ENCODE peak calls at places on chromosomes 12 and 14, in six cellular contexts. D is sigmoid colon, C is spleen, B is GM23338, J is prostate gland, K is transverse colon. H is an unnamed sample.

GRCh38 chr12:113196996-113197395 is 11.5 kb downstream of the RITA1 start:
- DNase-seq in D (peak), B (peak), K (peak), J (peak), C (no peak), H (peak)

GRCh38 chr12:88957358-88957757 is 377.1 kb upstream of the KITLG start:
- DNase-seq in K (no peak), D (no peak), C (no peak), B (no peak), J (no peak), H (no peak)

GRCh38 chr14:52328286-52328685 is 14.2 kb downstream of the PTGER2 start:
- DNase-seq in K (no peak), J (no peak), B (no peak), D (no peak), C (no peak), H (no peak)

GRCh38 chr14:65101631-65102440 is 481 bp downstream of the MAX start:
- DNase-seq in B (peak), C (peak), J (no peak), K (peak), D (no peak), H (no peak)

GRCh38 chr14:22281322-22281977 is 307.6 kb downstream of the DAD1 start:
- DNase-seq in J (no peak), K (no peak), D (no peak), C (no peak), B (no peak), H (no peak)

GRCh38 chr12:108686753-108687152 is 44.6 kb downstream of the CORO1C start:
- DNase-seq in B (no peak), D (no peak), C (no peak), K (no peak), J (no peak), H (no peak)

GRCh38 chr12:113359939-113360748 is 1.8 kb downstream of the PLBD2 start:
- DNase-seq in B (peak), K (no peak), D (no peak), C (no peak), J (no peak), H (no peak)

GRCh38 chr12:64682572-64683277 is 72.4 kb downstream of the RASSF3 start:
- DNase-seq in C (no peak), D (peak), J (no peak), B (peak), K (peak), H (no peak)

GRCh38 chr12:131454418-131455217 is 256.3 kb upstream of the SFSWAP start:
- DNase-seq in B (peak), D (no peak), J (no peak), C (peak), K (no peak), H (no peak)

GRCh38 chr12:127987199-127987901 is 279.6 kb upstream of the TMEM132C start:
- DNase-seq in J (no peak), B (no peak), C (no peak), D (no peak), K (no peak), H (no peak)

GRCh38 chr12:98980508-98980907 is 335.4 kb downstream of the APAF1 start:
- DNase-seq in J (no peak), K (no peak), D (no peak), C (no peak), B (no peak), H (no peak)

GRCh38 chr14:100623557-100623956 is 36.3 kb upstream of the BEGAIN start:
- DNase-seq in D (no peak), C (no peak), J (no peak), B (no peak), K (peak), H (no peak)

GRCh38 chr14:99274346-99275221 is 2.6 kb upstream of the BCL11B start:
- DNase-seq in C (no peak), B (peak), K (peak), J (peak), D (no peak), H (peak)

GRCh38 chr12:15629108-15629507 is 160.1 kb downstream of the EPS8 start:
- DNase-seq in D (peak), C (no peak), J (peak), K (peak), B (peak), H (peak)

GRCh38 chr12:49293056-49293956 is 1.6 kb upstream of the PRPH start:
- DNase-seq in J (no peak), B (peak), C (peak), K (no peak), D (peak), H (no peak)

GRCh38 chr12:24661657-24662096 is 287.2 kb downstream of the BCAT1 start:
- DNase-seq in K (peak), D (peak), J (no peak), C (no peak), B (no peak), H (no peak)

GRCh38 chr14:80606347-80606772 is 335.2 kb downstream of the CEP128 start:
- DNase-seq in C (no peak), J (no peak), D (no peak), B (no peak), K (no peak), H (no peak)

GRCh38 chr14:73173092-73173735 is 36.9 kb downstream of the PSEN1 start:
- DNase-seq in K (no peak), J (no peak), B (peak), C (no peak), D (no peak), H (no peak)

GRCh38 chr12:48002179-48002601 is 2.1 kb downstream of the COL2A1 start:
- DNase-seq in B (peak), J (no peak), C (no peak), K (no peak), D (no peak), H (no peak)

GRCh38 chr12:76127588-76127987 is 43.1 kb upstream of the NAP1L1 start:
- DNase-seq in J (no peak), K (no peak), C (no peak), B (no peak), D (no peak), H (no peak)

GRCh38 chr14:60758875-60759274 is 24.3 kb downstream of the MNAT1 start:
- DNase-seq in B (no peak), C (no peak), J (no peak), D (no peak), K (no peak), H (no peak)

GRCh38 chr14:24699052-24699451 is 65.1 kb upstream of the GZMB start:
- DNase-seq in C (no peak), D (no peak), J (no peak), B (no peak), K (no peak), H (no peak)

GRCh38 chr12:95151406-95151805 is 65.9 kb downstream of the FGD6 start:
- DNase-seq in K (no peak), B (no peak), C (no peak), J (no peak), D (no peak), H (no peak)

GRCh38 chr12:75556306-75556899 is 45.0 kb upstream of the KRR1 start:
- DNase-seq in K (no peak), J (no peak), B (no peak), C (no peak), D (no peak), H (no peak)

GRCh38 chr14:101009531-101009930 is 106.0 kb upstream of the RTL1 start:
- DNase-seq in J (no peak), B (no peak), C (peak), K (no peak), D (peak), H (no peak)

GRCh38 chr12:95848575-95849388 is 10.0 kb upstream of the SNRPF start:
- DNase-seq in J (peak), K (peak), D (no peak), C (no peak), B (peak), H (no peak)

GRCh38 chr12:41242613-41243012 is 54.5 kb downstream of the PDZRN4 start:
- DNase-seq in D (no peak), K (no peak), B (no peak), J (no peak), C (no peak), H (no peak)

GRCh38 chr12:27709932-27710591 is 570 bp upstream of the MRPS35 start:
- DNase-seq in J (peak), D (no peak), B (no peak), C (no peak), K (peak), H (no peak)

GRCh38 chr14:100663528-100664052 is 63.1 kb upstream of the DLK1 start:
- DNase-seq in K (no peak), D (no peak), J (no peak), C (no peak), B (no peak), H (no peak)

GRCh38 chr12:26197832-26198231 is 2.5 kb downstream of the SSPN start:
- DNase-seq in K (no peak), D (no peak), J (no peak), C (no peak), B (no peak), H (no peak)

GRCh38 chr12:15194947-15195346 is 26.3 kb downstream of the RERG start:
- DNase-seq in C (no peak), B (no peak), D (no peak), J (no peak), K (no peak), H (no peak)

GRCh38 chr14:95040723-95041476 is 116.4 kb downstream of the DICER1 start:
- DNase-seq in C (peak), J (no peak), K (no peak), B (no peak), D (peak), H (peak)

GRCh38 chr12:111446044-111446581 is 40.4 kb downstream of the SH2B3 start:
- DNase-seq in D (peak), C (no peak), B (peak), J (peak), K (peak), H (no peak)

GRCh38 chr14:72743626-72744025 is 150.3 kb downstream of the DPF3 start:
- DNase-seq in B (no peak), C (no peak), D (no peak), K (no peak), J (no peak), H (no peak)

GRCh38 chr12:129331356-129332085 is 478.2 kb downstream of the GLT1D1 start:
- DNase-seq in C (no peak), B (no peak), D (no peak), K (no peak), J (no peak), H (no peak)

GRCh38 chr12:26158078-26158764 is 33.4 kb upstream of the BHLHE41 start:
- DNase-seq in D (no peak), K (no peak), J (no peak), B (peak), C (no peak), H (no peak)

GRCh38 chr14:51868405-51868804 is 8.0 kb downstream of the GNG2 start:
- DNase-seq in D (no peak), B (no peak), K (no peak), J (no peak), C (no peak), H (no peak)

GRCh38 chr12:16884819-16885218 is 278.9 kb upstream of the LMO3 start:
- DNase-seq in K (no peak), C (no peak), B (no peak), D (no peak), J (no peak), H (no peak)

GRCh38 chr12:16884056-16884455 is 278.1 kb upstream of the LMO3 start:
- DNase-seq in J (no peak), B (no peak), K (no peak), D (no peak), C (no peak), H (no peak)

GRCh38 chr12:16881986-16882385 is 276.0 kb upstream of the LMO3 start:
- DNase-seq in B (no peak), J (no peak), K (no peak), D (no peak), C (no peak), H (no peak)

GRCh38 chr12:16880864-16881285 is 274.9 kb upstream of the LMO3 start:
- DNase-seq in B (peak), D (no peak), K (peak), J (no peak), C (no peak), H (no peak)
- H3K4me3 ChIP-seq in B (no peak), D (no peak), K (peak), J (no peak), C (no peak), H (no peak)

GRCh38 chr12:57278465-57279453 is 27.8 kb upstream of the STAC3 start:
- DNase-seq in K (no peak), B (no peak), J (peak), C (no peak), D (no peak), H (no peak)

GRCh38 chr12:57276935-57277563 is 26.1 kb upstream of the STAC3 start:
- DNase-seq in D (no peak), J (peak), C (no peak), B (peak), K (no peak), H (no peak)

DNA sequence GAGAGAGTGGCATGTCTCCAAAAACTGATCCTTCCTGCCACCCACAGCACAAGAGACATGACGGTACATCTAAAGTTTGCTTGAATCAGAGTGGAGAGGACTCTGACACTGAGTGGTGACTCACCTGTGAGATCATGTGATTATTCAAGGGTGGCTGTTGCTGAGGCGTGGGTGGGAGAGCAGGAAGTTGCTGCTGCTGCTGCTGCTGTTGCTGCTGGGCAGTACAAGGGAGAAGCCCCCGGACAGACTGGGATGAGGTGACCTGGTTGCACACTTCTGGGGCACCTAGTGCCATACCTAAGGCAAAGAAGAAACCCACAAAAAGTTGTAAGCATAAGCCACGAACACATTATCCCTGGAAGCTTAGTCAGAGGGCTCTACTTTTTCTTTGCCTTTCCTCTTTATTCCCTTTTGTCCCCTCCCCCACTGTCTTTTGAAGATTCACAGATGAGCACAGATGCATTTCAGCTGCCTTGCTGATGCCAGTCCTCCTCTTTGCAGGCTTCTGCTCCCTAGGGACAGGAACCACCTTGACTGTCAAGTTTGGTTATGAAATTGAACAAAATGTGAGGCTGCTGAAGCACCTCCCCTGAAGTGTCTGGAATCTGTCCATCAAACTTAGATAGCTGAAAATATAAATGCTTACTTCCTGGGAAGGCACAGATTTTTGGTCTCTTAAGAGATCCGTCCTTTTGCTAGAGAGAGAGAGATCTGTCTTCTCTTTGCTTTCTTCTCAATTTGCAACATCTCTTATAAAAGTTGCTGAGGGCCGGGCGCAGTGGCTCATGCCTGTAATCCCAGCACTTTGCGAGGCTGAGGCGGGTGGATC is 29.5 kb upstream of the STAC3 start:
- DNase-seq in C (peak), J (peak), K (peak), B (peak), D (peak), H (no peak)
- TF ChIP-seq POLR2AphosphoS5 in C (peak), J (peak), K (peak), B (no peak), D (no peak), H (no peak)

GRCh38 chr12:121038861-121039654 is at the start of gene OASL:
- DNase-seq in J (no peak), B (no peak), C (peak), D (no peak), K (peak), H (no peak)
- H3K4me3 ChIP-seq in J (peak), B (no peak), C (peak), D (peak), K (peak), H (peak)

GRCh38 chr14:104753528-104754212 is 723 bp downstream of the SIVA1 start:
- DNase-seq in J (no peak), D (no peak), C (no peak), K (peak), B (peak), H (no peak)

GRCh38 chr14:104752735-104753527 is at the start of gene SIVA1:
- DNase-seq in J (peak), B (peak), K (peak), C (peak), D (peak), H (peak)

GRCh38 chr14:104752338-104752734 is 611 bp upstream of the SIVA1 start:
- DNase-seq in J (no peak), B (no peak), C (no peak), K (no peak), D (no peak), H (no peak)

GRCh38 chr14:104755621-104756020 is 2.7 kb downstream of the SIVA1 start:
- DNase-seq in J (no peak), C (no peak), D (no peak), K (no peak), B (no peak), H (no peak)

GRCh38 chr14:104754213-104754851 is 1.4 kb downstream of the SIVA1 start:
- DNase-seq in C (no peak), K (no peak), B (no peak), D (no peak), J (no peak), H (no peak)
- TF ChIP-seq POLR2AphosphoS5 in C (no peak), K (no peak), B (no peak), D (no peak), J (no peak), H (no peak)

GRCh38 chr14:54805521-54806322 is 96.9 kb downstream of the GCH1 start:
- DNase-seq in K (peak), C (peak), J (peak), B (peak), D (peak), H (peak)
- H3K4me3 ChIP-seq in K (no peak), C (no peak), J (no peak), B (peak), D (peak), H (peak)

GRCh38 chr12:81401241-81401640 is 323.4 kb downstream of the ACSS3 start:
- DNase-seq in B (no peak), D (no peak), C (no peak), J (no peak), K (no peak), H (no peak)
- TF ChIP-seq POLR2AphosphoS5 in B (no peak), D (no peak), C (no peak), J (no peak), K (no peak), H (no peak)

DNA sequence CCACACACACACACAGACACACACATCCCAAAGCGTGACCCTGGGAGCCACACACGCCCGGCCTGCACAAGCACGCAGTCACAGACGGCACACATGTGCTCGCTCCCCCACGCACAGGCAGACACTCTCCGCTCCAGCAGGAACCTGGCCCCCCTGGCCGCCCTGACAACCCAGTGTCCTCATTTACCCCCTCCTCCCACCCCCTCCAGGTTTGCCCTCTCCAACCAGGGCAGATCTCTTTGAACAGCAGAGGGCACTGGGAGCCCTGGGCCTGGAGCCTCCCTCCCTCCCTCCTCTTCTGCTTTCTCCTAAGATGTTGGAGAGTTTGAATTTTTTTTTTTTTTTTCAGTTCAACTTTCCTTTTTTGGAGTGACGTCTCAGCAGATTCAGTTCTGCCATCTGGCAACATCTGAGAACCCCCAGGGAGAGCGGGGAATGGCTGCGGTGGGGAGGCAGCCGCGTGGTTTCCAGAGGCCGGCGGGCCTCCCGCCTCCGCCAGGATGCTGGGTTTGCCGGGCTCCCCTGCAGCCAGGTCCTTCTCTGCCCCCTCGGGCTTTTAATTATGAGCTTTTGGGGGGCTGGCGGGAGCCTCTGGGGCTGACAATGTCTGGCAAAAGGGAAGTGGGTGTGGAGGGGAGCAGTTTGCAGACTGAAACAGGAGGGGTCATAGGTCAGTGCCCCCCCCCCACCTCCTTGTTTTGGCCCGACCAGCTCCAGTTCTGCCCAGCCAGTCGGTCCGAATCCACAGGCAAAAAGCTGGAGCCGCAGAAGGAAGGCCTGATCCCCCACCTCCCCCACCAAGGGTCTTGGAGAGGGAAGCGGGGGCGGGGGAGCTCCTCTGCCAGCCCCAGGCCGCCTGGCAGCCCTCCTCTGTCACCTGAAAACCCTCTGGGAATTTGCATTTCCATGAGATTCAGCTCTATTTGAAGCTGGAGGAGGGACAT is 1.3 kb upstream of the NCOR2 start:
- DNase-seq in B (peak), C (no peak), J (peak), K (peak), D (peak), H (peak)
- H3K4me3 ChIP-seq in B (peak), C (no peak), J (no peak), K (peak), D (peak), H (peak)

GRCh38 chr12:54026640-54027441 is 1.4 kb upstream of the HOXC6 start:
- DNase-seq in D (no peak), C (peak), K (no peak), J (no peak), B (no peak), H (peak)
- TF ChIP-seq POLR2AphosphoS5 in D (no peak), C (no peak), K (no peak), J (no peak), B (no peak), H (no peak)

GRCh38 chr12:56257071-56257470 is 1.1 kb downstream of the ANKRD52 start:
- DNase-seq in J (no peak), K (no peak), B (peak), C (no peak), D (no peak), H (no peak)

GRCh38 chr12:56257491-56258067 is 605 bp downstream of the ANKRD52 start:
- DNase-seq in D (no peak), K (no peak), C (no peak), J (no peak), B (peak), H (no peak)

GRCh38 chr12:56255671-56256070 is 2.5 kb downstream of the ANKRD52 start:
- DNase-seq in B (no peak), C (no peak), J (no peak), D (no peak), K (no peak), H (no peak)

GRCh38 chr12:56258068-56258819 is at the start of gene ANKRD52:
- DNase-seq in J (peak), C (peak), D (peak), B (peak), K (peak), H (no peak)

GRCh38 chr12:56256326-56256960 is 1.7 kb downstream of the ANKRD52 start:
- DNase-seq in K (no peak), B (peak), D (no peak), J (no peak), C (no peak), H (no peak)
- H3K4me3 ChIP-seq in K (no peak), B (peak), D (peak), J (no peak), C (no peak), H (no peak)

GRCh38 chr12:643478-644292 is 19.6 kb downstream of the NINJ2 start:
- DNase-seq in C (peak), D (peak), B (peak), J (no peak), K (peak), H (no peak)
- TF ChIP-seq POLR2AphosphoS5 in C (no peak), D (peak), B (no peak), J (no peak), K (no peak), H (peak)

H was measured in breast epithelium.